ENCODE peak calls at places on chromosome 16, in six cellular contexts. W is NCI-H1417, P is mammary epithelial cell, S is amygdala, Y is astrocyte of the cerebellum, B is T-helper 1 cell. R is an unnamed sample.

GRCh38 chr16:52099382-52099781 is 447.6 kb downstream of the TOX3 start:
- DNase-seq in W (no peak), P (no peak), S (no peak), Y (no peak), B (no peak), R (no peak)

GRCh38 chr16:55078153-55078552 is 147.5 kb downstream of the IRX5 start:
- DNase-seq in W (no peak), P (no peak), S (no peak), Y (no peak), B (no peak), R (no peak)

GRCh38 chr16:610513-611381 is 20.0 kb upstream of the WFIKKN1 start:
- DNase-seq in W (peak), P (peak), S (peak), Y (no peak), B (peak), R (no peak)

GRCh38 chr16:12089492-12090161 is 113.1 kb downstream of the SNX29 start:
- DNase-seq in W (no peak), P (no peak), S (no peak), Y (no peak), B (no peak), R (no peak)

GRCh38 chr16:79601092-79601977 is 798 bp upstream of the MAF start:
- DNase-seq in W (peak), P (no peak), S (no peak), Y (no peak), B (peak), R (no peak)

GRCh38 chr16:1338119-1338730 is 4.8 kb downstream of the BAIAP3 start:
- DNase-seq in W (peak), P (no peak), S (no peak), Y (no peak), B (no peak), R (peak)

GRCh38 chr16:31073073-31073822 is 792 bp downstream of the ZNF668 start:
- DNase-seq in W (peak), P (peak), S (peak), Y (peak), B (peak), R (peak)

GRCh38 chr16:19295393-19295792 is 9.9 kb downstream of the CLEC19A start:
- DNase-seq in W (no peak), P (no peak), S (no peak), Y (no peak), B (no peak), R (no peak)

GRCh38 chr16:27639588-27640276 is 89.8 kb downstream of the KATNIP start:
- DNase-seq in W (peak), P (peak), S (no peak), Y (peak), B (no peak), R (peak)

GRCh38 chr16:9138731-9139501 is 47.5 kb downstream of the HAPSTR1 start:
- DNase-seq in W (peak), P (no peak), S (no peak), Y (no peak), B (peak), R (peak)

GRCh38 chr16:28538733-28539596 is at the start of gene NUPR1:
- DNase-seq in W (no peak), P (peak), S (no peak), Y (peak), B (no peak), R (peak)

GRCh38 chr16:2856061-2856670 is 1.8 kb downstream of the PRSS22 start:
- DNase-seq in W (no peak), P (peak), S (no peak), Y (no peak), B (no peak), R (peak)

GRCh38 chr16:78122774-78123315 is 23.4 kb downstream of the WWOX start:
- DNase-seq in W (peak), P (peak), S (no peak), Y (peak), B (no peak), R (peak)